ENCODE peak calls at places on chromosome 3, in four cellular contexts. N is heart left ventricle, I is stomach, F is breast epithelium. L is an unnamed sample.
A peak's percentile ranks its signal among the peaks of the same experiment; 100 is the strongest.

GRCh38 chr3:186502138-186502941 is 41.8 kb downstream of the CRYGS start:
- DNase-seq in N (no peak), I (no peak), F (no peak), L (no peak)

GRCh38 chr3:58422756-58423324 is 10.8 kb downstream of the PDHB start:
- DNase-seq in N (no peak), I (no peak), F (no peak), L (no peak)

GRCh38 chr3:63774776-63775175 is 44.3 kb upstream of the C3orf49 start:
- DNase-seq in N (no peak), I (no peak), F (no peak), L (peak; percentile 2)

GRCh38 chr3:188581791-188582190 is 427.8 kb downstream of the LPP start:
- DNase-seq in N (no peak), I (no peak), F (no peak), L (no peak)

GRCh38 chr3:16993227-16993626 is 108.5 kb downstream of the PLCL2 start:
- DNase-seq in N (no peak), I (no peak), F (no peak), L (no peak)

GRCh38 chr3:125053304-125053699 is 2.5 kb downstream of the HEG1 start:
- DNase-seq in N (no peak), I (no peak), F (no peak), L (no peak)

GRCh38 chr3:115487972-115488371 is 135.3 kb upstream of the GAP43 start:
- DNase-seq in N (no peak), I (no peak), F (no peak), L (no peak)

GRCh38 chr3:152281032-152281713 is 12.4 kb downstream of the MBNL1 start:
- DNase-seq in N (no peak), I (no peak), F (no peak), L (no peak)

GRCh38 chr3:58013099-58013498 is 4.9 kb downstream of the FLNB start:
- DNase-seq in N (no peak), I (no peak), F (no peak), L (no peak)

GRCh38 chr3:138434276-138434874 is at the start of gene ESYT3:
- DNase-seq in N (peak; percentile 84), I (peak; percentile 90), F (peak; percentile 55), L (peak; percentile 60)

GRCh38 chr3:86410587-86410986 is 580.4 kb downstream of the VGLL3 start:
- DNase-seq in N (no peak), I (no peak), F (no peak), L (no peak)

GRCh38 chr3:110293660-110294059 is 778.0 kb upstream of the NECTIN3 start:
- DNase-seq in N (no peak), I (no peak), F (no peak), L (no peak)

GRCh38 chr3:111936191-111936841 is 42.5 kb upstream of the ABHD10 start:
- DNase-seq in N (no peak), I (no peak), F (no peak), L (no peak)

GRCh38 chr3:168511428-168512014 is 415.8 kb upstream of the GOLIM4 start:
- DNase-seq in N (no peak), I (no peak), F (no peak), L (no peak)

GRCh38 chr3:195411831-195412230 is 31.0 kb downstream of the ACAP2 start:
- DNase-seq in N (no peak), I (no peak), F (no peak), L (no peak)

GRCh38 chr3:9870978-9871377 is 9.1 kb downstream of the CIDEC start:
- DNase-seq in N (no peak), I (no peak), F (no peak), L (no peak)

GRCh38 chr3:130894873-130895330 is 1.0 kb downstream of the ATP2C1 start:
- DNase-seq in N (no peak), I (no peak), F (no peak), L (no peak)

GRCh38 chr3:8658326-8659212 is 14.0 kb upstream of the SSUH2 start:
- DNase-seq in N (peak; percentile 86), I (peak; percentile 96), F (peak; percentile 27), L (peak; percentile 50)

GRCh38 chr3:131907809-131908208 is 127.0 kb downstream of the CPNE4 start:
- DNase-seq in N (no peak), I (no peak), F (no peak), L (no peak)

GRCh38 chr3:170485696-170486095 is 67.0 kb downstream of the CLDN11 start:
- DNase-seq in N (no peak), I (no peak), F (no peak), L (no peak)

GRCh38 chr3:142053835-142054234 is 95.5 kb downstream of the TFDP2 start:
- DNase-seq in N (no peak), I (no peak), F (no peak), L (no peak)

GRCh38 chr3:38267689-38268477 is 2.3 kb downstream of the SLC22A13 start:
- DNase-seq in N (no peak), I (no peak), F (no peak), L (no peak)

GRCh38 chr3:13822042-13822441 is 57.8 kb downstream of the WNT7A start:
- DNase-seq in N (no peak), I (no peak), F (no peak), L (no peak)

GRCh38 chr3:28836199-28836598 is 444.7 kb upstream of the RBMS3 start:
- DNase-seq in N (no peak), I (no peak), F (no peak), L (no peak)

GRCh38 chr3:14145670-14146380 is 21.0 kb downstream of the TMEM43 start:
- DNase-seq in N (no peak), I (no peak), F (no peak), L (no peak)

GRCh38 chr3:20865811-20866210 is 679.8 kb upstream of the SGO1 start:
- DNase-seq in N (no peak), I (no peak), F (no peak), L (no peak)

GRCh38 chr3:188927971-188928370 is 243.8 kb upstream of the TPRG1 start:
- DNase-seq in N (no peak), I (no peak), F (no peak), L (no peak)

GRCh38 chr3:134094491-134094890 is 64.8 kb upstream of the SLCO2A1 start:
- DNase-seq in N (no peak), I (no peak), F (no peak), L (no peak)

GRCh38 chr3:153752405-153753027 is 368.7 kb upstream of the ARHGEF26 start:
- DNase-seq in N (no peak), I (no peak), F (no peak), L (no peak)

GRCh38 chr3:29642393-29643033 is 361.6 kb downstream of the RBMS3 start:
- DNase-seq in N (no peak), I (no peak), F (no peak), L (peak; percentile 61)

GRCh38 chr3:150078983-150079739 is 108.5 kb upstream of the PFN2 start:
- DNase-seq in N (no peak), I (no peak), F (no peak), L (peak; percentile 77)

GRCh38 chr3:42043116-42043796 is 47.9 kb upstream of the TRAK1 start:
- DNase-seq in N (peak; percentile 71), I (no peak), F (no peak), L (peak; percentile 54)

GRCh38 chr3:172192830-172193415 is 153.5 kb downstream of the FNDC3B start:
- DNase-seq in N (no peak), I (no peak), F (no peak), L (no peak)

GRCh38 chr3:172197344-172197743 is 158.0 kb downstream of the FNDC3B start:
- DNase-seq in N (no peak), I (no peak), F (no peak), L (no peak)

GRCh38 chr3:172194702-172195392 is 155.5 kb downstream of the FNDC3B start:
- DNase-seq in N (no peak), I (no peak), F (no peak), L (no peak)

GRCh38 chr3:172193436-172193835 is 154.1 kb downstream of the FNDC3B start:
- DNase-seq in N (no peak), I (no peak), F (no peak), L (no peak)

DNA sequence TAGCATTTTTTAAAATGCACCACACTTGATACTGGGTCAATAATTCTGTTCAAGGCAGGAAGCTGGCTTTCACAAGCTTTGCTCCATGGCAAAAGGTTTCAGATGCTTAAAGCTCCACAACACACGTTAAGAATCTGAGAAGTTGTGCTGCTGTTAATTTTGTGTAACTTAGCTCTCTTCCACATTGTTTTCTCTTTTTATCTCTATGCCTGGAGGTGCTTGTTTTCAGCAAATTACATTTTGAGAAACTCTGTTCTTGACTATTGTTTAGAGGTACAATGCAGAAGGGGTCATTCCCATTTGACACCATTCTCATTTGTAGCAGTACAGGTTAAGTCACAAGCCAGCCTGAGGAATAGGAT is 156.0 kb downstream of the FNDC3B start:
- DNase-seq in N (no peak), I (no peak), F (no peak), L (no peak)
- H3K4me3 ChIP-seq in N (no peak overlapping the region), I (no peak overlapping the region), F (no peak overlapping the region), L (no peak overlapping the region)

GRCh38 chr3:108555966-108556581 is 33.2 kb downstream of the CIP2A start:
- DNase-seq in N (no peak), I (no peak), F (no peak), L (no peak)
- TF ChIP-seq POLR2A in N (no peak), I (no peak), F (no peak), L (no peak)

GRCh38 chr3:45736707-45737106 is 47.5 kb downstream of the SACM1L start:
- DNase-seq in N (no peak), I (no peak), F (no peak), L (no peak)

GRCh38 chr3:45741742-45742141 is 52.5 kb downstream of the SACM1L start:
- DNase-seq in N (no peak), I (no peak), F (no peak), L (no peak)

GRCh38 chr3:45741247-45741646 is 52.1 kb downstream of the SACM1L start:
- DNase-seq in N (no peak), I (no peak), F (no peak), L (no peak)

GRCh38 chr3:45739944-45740343 is 50.7 kb downstream of the SACM1L start:
- DNase-seq in N (no peak), I (no peak), F (no peak), L (no peak)

DNA sequence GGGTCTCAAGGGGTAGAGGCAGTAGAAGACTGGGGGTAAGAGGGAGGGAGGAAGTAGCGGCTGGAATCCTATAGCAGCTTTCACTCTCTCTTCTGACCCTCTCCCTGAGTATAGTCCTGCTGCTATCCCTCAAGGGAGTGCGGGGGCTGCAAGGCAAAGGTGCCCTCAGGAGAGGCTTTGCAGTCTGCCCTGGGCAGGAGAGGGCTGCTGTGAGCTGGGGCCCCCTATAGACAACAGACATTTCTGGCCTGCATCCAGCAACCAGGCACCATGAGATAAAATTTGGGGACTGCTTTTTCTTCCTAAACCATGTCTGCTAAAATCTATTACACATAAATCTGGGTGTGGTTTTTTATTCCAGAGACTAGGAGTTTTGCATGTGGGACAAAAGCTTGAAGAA is 48.0 kb downstream of the SACM1L start:
- DNase-seq in N (no peak), I (no peak), F (no peak), L (no peak)
- H3K36me3 ChIP-seq in N (peaks cover 38% of the 10 kb centered on the region), I (peaks cover 100% of the 10 kb centered on the region), F (peaks cover 7% of the 10 kb centered on the region), L (no peaks in the 10 kb centered on the region)

DNA sequence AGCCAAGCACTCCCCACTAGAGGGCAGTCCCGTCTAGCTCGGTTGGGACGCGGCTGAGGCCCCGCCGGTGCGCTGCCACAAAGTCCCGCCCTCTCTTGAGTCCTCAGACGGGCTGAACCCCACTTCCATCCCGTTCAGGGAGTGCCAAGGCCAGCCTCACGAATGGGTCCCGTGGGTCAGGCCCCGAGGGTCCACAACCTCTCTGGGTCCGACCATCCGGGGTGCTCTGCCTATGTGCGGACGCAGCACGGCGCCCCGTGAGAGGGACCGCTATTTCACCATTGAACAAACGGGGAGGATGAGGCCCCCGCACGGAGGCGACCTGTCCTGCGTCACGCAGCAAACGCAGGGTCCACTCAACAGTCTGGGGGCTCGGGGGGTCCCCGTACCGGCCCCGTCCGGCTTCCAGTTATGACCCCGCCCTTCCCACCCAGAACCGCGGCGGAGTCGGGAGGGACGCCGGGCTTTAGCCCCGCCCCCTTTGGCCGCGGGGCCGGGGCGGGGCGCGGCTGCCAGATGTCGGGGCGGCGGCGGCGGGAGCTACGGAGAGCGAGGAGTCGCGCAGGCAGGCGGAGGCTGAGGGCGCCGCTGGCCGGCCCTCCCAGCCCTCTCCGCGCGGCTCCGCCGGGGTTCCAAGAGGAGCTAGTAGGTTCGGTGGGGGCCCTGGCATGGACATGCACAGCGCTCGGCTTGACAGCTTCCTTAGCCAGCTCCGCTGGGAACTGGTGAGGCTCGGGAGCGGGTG is at the start of gene INKA1:
- DNase-seq in N (peak; percentile 94), I (peak; percentile 91), F (peak; percentile 80), L (peak; percentile 92)
- H3K4me3 ChIP-seq in N (peak within 1 kb of the TSS; percentile 82), I (peak within 1 kb of the TSS; percentile 87), F (peak within 1 kb of the TSS; percentile 90), L (peak within 1 kb of the TSS; percentile 83)